ENCODE peak calls at places on chromosomes 11 and 22, in four cellular contexts. C, Z, Q and B are unnamed samples.

GRCh38 chr11:78654071-78654470 is 79.4 kb upstream of the NARS2 start:
- DNase-seq in C (no peak), Z (no peak), Q (no peak), B (no peak)

GRCh38 chr22:23478175-23478574 is 101.9 kb downstream of the IGLL1 start:
- DNase-seq in C (no peak), Z (no peak), Q (no peak), B (no peak)

GRCh38 chr11:46305295-46305694 is 27.8 kb downstream of the CREB3L1 start:
- DNase-seq in C (no peak), Z (peak; percentile 47), Q (peak; percentile 30), B (no peak)

GRCh38 chr11:101894505-101894904 is 20.3 kb upstream of the CEP126 start:
- DNase-seq in C (no peak), Z (no peak), Q (no peak), B (no peak)

GRCh38 chr11:108881136-108881535 is 216.3 kb downstream of the DDX10 start:
- DNase-seq in C (no peak), Z (no peak), Q (no peak), B (no peak)

GRCh38 chr11:126352934-126353801 is 2.3 kb upstream of the ST3GAL4 start:
- DNase-seq in C (peak; percentile 65), Z (peak; percentile 73), Q (peak; percentile 29), B (peak; percentile 90)

GRCh38 chr22:31148516-31148915 is 8.2 kb upstream of the PLA2G3 start:
- DNase-seq in C (peak; percentile 14), Z (peak; percentile 52), Q (no peak), B (no peak)

GRCh38 chr11:21514298-21514697 is 678.6 kb upstream of the ANO5 start:
- DNase-seq in C (no peak), Z (no peak), Q (peak; percentile 1), B (no peak)

GRCh38 chr11:105244157-105244820 is 104.7 kb upstream of the CARD18 start:
- DNase-seq in C (peak; percentile 96), Z (peak; percentile 92), Q (no peak), B (peak; percentile 42)

GRCh38 chr11:113838005-113838404 is 37.4 kb downstream of the USP28 start:
- DNase-seq in C (no peak), Z (no peak), Q (no peak), B (no peak)

GRCh38 chr11:114433376-114433775 is 5.9 kb upstream of the REXO2 start:
- DNase-seq in C (no peak), Z (no peak), Q (no peak), B (no peak)

GRCh38 chr22:22520020-22520656 is at the start of gene ZNF280A:
- DNase-seq in C (no peak), Z (no peak), Q (peak; percentile 94), B (no peak)

GRCh38 chr22:44406581-44407403 is 91.2 kb downstream of the RTL6 start:
- DNase-seq in C (peak; percentile 58), Z (peak; percentile 9), Q (no peak), B (no peak)

GRCh38 chr11:34342008-34342533 is 15.7 kb downstream of the ABTB2 start:
- DNase-seq in C (peak; percentile 78), Z (no peak), Q (no peak), B (no peak)

GRCh38 chr22:23804781-23805291 is 18.1 kb downstream of the SMARCB1 start:
- DNase-seq in C (no peak), Z (no peak), Q (no peak), B (no peak)

GRCh38 chr22:46350646-46351045 is 15.1 kb downstream of the TRMU start:
- DNase-seq in C (no peak), Z (no peak), Q (no peak), B (no peak)

GRCh38 chr11:128553662-128554392 is 33.5 kb downstream of the ETS1 start:
- DNase-seq in C (no peak), Z (peak; percentile 39), Q (no peak), B (no peak)

GRCh38 chr11:85875505-85875904 is 20.3 kb downstream of the CCDC83 start:
- DNase-seq in C (peak; percentile 72), Z (peak; percentile 68), Q (no peak), B (no peak)

GRCh38 chr11:19577849-19578619 is 134.6 kb upstream of the NAV2 start:
- DNase-seq in C (peak; percentile 67), Z (peak; percentile 70), Q (no peak), B (no peak)

GRCh38 chr11:78158987-78159662 is 19.7 kb upstream of the ALG8 start:
- DNase-seq in C (no peak), Z (no peak), Q (no peak), B (no peak)

GRCh38 chr22:36328635-36329216 is 59.0 kb downstream of the MYH9 start:
- DNase-seq in C (peak; percentile 94), Z (peak; percentile 84), Q (no peak), B (peak; percentile 84)

GRCh38 chr11:2529636-2530035 is 84.8 kb downstream of the KCNQ1 start:
- DNase-seq in C (no peak), Z (no peak), Q (no peak), B (no peak)

GRCh38 chr11:2527621-2528291 is 82.9 kb downstream of the KCNQ1 start:
- DNase-seq in C (no peak), Z (no peak), Q (no peak), B (no peak)

GRCh38 chr11:2529173-2529572 is 84.4 kb downstream of the KCNQ1 start:
- DNase-seq in C (no peak), Z (no peak), Q (no peak), B (no peak)

GRCh38 chr11:2526808-2527381 is 82.1 kb downstream of the KCNQ1 start:
- DNase-seq in C (no peak), Z (peak; percentile 45), Q (no peak), B (no peak)

GRCh38 chr11:2528301-2529050 is 83.7 kb downstream of the KCNQ1 start:
- DNase-seq in C (no peak), Z (no peak), Q (no peak), B (no peak)
- H3K9ac ChIP-seq in C (no peak overlapping the region), Z (no peak overlapping the region), Q (no peak overlapping the region), B (no peak overlapping the region)

DNA sequence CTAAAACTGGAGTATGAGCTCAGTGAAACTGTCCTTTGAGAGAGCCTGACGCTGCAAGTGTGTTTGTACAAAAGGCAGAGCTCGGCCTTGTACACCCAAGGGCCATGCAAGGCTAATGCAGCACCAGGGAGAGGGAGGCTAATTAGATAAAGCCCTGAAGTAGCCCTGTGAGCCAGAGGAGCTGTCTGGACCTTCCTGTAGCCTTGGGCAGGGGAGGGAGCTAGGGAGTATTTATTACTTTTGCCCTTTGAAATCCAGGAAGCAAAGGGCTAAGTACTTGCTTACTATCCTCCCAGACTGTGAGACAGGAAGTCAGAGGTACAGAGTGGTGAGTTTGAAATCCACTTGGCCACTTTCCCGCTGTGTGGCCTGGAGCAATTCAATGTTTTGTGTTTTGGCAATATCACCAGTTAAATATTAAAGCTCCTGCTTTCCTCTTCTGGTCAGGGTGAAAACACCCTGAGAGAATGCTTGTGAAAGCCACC is 10.2 kb upstream of the LDHA start:
- DNase-seq in C (peak; percentile 81), Z (peak; percentile 87), Q (peak; percentile 80), B (no peak)
- H3K9ac ChIP-seq in C (peak overlapping the region; percentile 71), Z (peak overlapping the region; percentile 87), Q (peak overlapping the region; percentile 63), B (peak overlapping the region; percentile 80)

DNA sequence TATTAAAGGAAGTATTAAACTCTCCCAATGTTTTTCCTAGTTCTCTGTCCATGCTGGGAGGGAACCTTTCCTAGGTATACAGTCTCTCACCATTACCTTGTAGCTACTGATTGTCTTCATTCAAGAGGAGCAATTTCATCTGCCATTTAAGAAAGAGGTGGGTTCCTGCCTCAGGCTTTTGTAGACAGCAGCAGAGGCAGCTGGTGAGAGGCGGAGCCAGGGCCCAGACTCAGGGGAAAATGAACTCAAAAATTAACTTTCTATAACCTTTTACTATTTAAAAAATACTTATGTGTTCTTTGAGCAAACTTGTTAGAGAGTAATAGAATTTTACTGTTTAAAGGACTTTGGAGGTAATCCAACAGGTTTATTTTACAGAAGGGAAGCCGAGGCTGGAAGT is 133.0 kb downstream of the SNX19 start:
- DNase-seq in C (no peak), Z (no peak), Q (no peak), B (no peak)
- H3K9ac ChIP-seq in C (peak overlapping the region; percentile 75), Z (peak overlapping the region; percentile 38), Q (no peak overlapping the region), B (no peak overlapping the region)

DNA sequence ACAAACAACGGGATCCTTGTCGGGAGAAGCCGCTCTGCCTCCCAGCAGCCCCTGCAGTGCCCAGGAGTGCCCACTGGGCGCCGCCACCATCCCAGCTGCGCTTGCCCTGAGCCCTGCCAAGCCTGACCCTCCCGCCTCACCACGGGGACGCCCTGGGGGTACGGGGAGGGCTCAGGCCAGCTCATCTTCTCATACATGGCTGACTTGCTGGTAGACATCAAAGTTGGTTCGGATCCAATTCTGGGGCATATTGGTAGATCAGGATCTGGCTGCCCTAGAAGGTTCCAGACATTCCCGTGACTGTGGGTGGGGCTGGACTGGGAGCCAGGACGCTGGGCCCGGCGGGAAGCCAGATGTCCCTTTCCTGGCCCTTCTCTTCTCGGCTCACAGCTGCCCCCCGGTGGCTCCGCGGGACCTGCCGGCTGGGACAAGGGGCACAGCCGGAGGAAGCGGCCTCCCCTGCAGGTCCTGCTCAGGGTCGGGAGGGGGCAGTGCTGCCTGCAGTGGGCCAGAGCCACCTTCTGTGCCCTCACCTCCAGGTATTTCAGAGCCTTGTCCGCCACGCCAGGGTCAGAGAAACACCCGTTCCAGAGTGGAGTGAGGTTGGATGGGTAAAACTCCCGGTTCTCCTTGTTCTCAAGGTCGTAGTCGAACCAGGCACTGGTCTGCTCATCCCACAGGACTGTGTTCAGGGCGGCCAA is 10.6 kb upstream of the TREH start:
- DNase-seq in C (peak; percentile 73), Z (peak; percentile 96), Q (peak; percentile 90), B (peak; percentile 82)
- H3K9ac ChIP-seq in C (peak overlapping the region; percentile 75), Z (peak overlapping the region; percentile 53), Q (peak overlapping the region; percentile 68), B (peak overlapping the region; percentile 69)

DNA sequence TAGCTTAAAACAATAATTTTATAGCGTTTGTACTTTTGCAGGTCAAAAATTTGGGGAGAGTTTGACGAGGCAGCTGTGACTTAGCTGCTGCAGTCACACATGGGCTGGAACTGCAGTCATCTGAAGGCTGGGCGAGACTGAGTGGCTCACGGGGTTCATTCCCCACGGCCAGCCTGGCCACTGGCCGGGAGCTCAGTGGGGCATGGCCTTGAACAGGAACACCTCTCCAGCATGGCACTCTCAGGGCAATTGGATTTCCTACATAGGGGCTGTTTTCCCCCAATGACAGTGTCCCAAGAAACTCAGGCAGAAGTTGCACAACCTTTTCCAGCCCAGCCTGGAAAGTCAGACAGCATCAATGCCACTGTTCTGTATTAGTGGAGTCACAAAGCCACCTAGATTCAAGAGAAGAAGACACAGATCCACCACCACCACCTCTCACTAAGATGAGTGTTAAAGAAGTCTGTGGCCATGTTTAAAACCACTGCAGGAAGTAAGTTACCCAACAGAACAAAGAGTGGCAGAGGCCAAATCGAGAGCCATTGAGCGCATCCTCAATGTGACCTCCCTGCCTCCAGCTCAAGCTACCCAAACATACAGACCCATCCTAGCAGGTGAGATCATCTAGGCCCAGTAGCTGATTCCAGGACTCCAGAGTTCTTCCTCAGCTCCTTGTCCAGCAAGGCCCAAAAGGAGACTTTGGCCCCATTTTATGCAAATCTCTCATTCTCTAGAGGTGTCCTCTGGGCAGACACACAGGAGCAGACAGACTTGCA is 618.7 kb upstream of the CADM1 start:
- DNase-seq in C (no peak), Z (no peak), Q (no peak), B (no peak)
- H3K9ac ChIP-seq in C (no peak overlapping the region), Z (no peak overlapping the region), Q (no peak overlapping the region), B (no peak overlapping the region)